ENCODE peak calls at places on chromosomes 6 and 20, in eight cellular contexts. One of them, this sample, is unnamed.

GRCh38 chr20:3875378-3875974 is 13.7 kb upstream of the PANK2 start:
- DNase-seq in activated T-helper 2 cell treated with anti-CD3 and anti-CD28 coated beads, Interferon-gamma antibody, Interleukin-2, Interleukin-4, amounts not matched to agents 10 μg/mL and 5 μg/mL and 100 μg/mL, durations not matched to agents 14 hours and 24 hours and 36 hours: no peak
- DNase-seq in GM23248: no peak
- DNase-seq in choroid plexus epithelial cell: no peak
- DNase-seq in neural crest cell: no peak
- DNase-seq in cardiac muscle cell: no peak
- DNase-seq in iris pigment epithelial cell: no peak
- DNase-seq in NCI-H69: no peak
- DNase-seq in this sample: no peak

GRCh38 chr6:300026-300425 is 7.7 kb downstream of the DUSP22 start:
- DNase-seq in NCI-H69: no peak
- DNase-seq in activated T-helper 2 cell treated with anti-CD3 and anti-CD28 coated beads, Interferon-gamma antibody, Interleukin-2, Interleukin-4, amounts not matched to agents 10 μg/mL and 5 μg/mL and 100 μg/mL, durations not matched to agents 14 hours and 24 hours and 36 hours: no peak
- DNase-seq in iris pigment epithelial cell: no peak
- DNase-seq in choroid plexus epithelial cell: no peak
- DNase-seq in GM23248: no peak
- DNase-seq in neural crest cell: no peak
- DNase-seq in cardiac muscle cell: no peak
- DNase-seq in this sample: no peak

GRCh38 chr6:4185419-4185818 is 50.0 kb upstream of the ECI2 start:
- DNase-seq in iris pigment epithelial cell: no peak
- DNase-seq in choroid plexus epithelial cell: peak; percentile 12
- DNase-seq in NCI-H69: no peak
- DNase-seq in activated T-helper 2 cell treated with anti-CD3 and anti-CD28 coated beads, Interferon-gamma antibody, Interleukin-2, Interleukin-4, amounts not matched to agents 10 μg/mL and 5 μg/mL and 100 μg/mL, durations not matched to agents 14 hours and 24 hours and 36 hours: no peak
- DNase-seq in GM23248: no peak
- DNase-seq in neural crest cell: no peak
- DNase-seq in cardiac muscle cell: no peak
- DNase-seq in this sample: no peak

GRCh38 chr20:1336699-1337387 is 7.9 kb upstream of the SDCBP2 start:
- DNase-seq in choroid plexus epithelial cell: no peak
- DNase-seq in NCI-H69: peak; percentile 62
- DNase-seq in neural crest cell: no peak
- DNase-seq in activated T-helper 2 cell treated with anti-CD3 and anti-CD28 coated beads, Interferon-gamma antibody, Interleukin-2, Interleukin-4, amounts not matched to agents 10 μg/mL and 5 μg/mL and 100 μg/mL, durations not matched to agents 14 hours and 24 hours and 36 hours: peak; percentile 8
- DNase-seq in iris pigment epithelial cell: peak; percentile 33
- DNase-seq in GM23248: peak; percentile 56
- DNase-seq in cardiac muscle cell: no peak
- DNase-seq in this sample: peak; percentile 73

GRCh38 chr20:15895126-15895525 is 678.1 kb downstream of the KIF16B start:
- DNase-seq in neural crest cell: no peak
- DNase-seq in choroid plexus epithelial cell: no peak
- DNase-seq in cardiac muscle cell: no peak
- DNase-seq in activated T-helper 2 cell treated with anti-CD3 and anti-CD28 coated beads, Interferon-gamma antibody, Interleukin-2, Interleukin-4, amounts not matched to agents 10 μg/mL and 5 μg/mL and 100 μg/mL, durations not matched to agents 14 hours and 24 hours and 36 hours: no peak
- DNase-seq in NCI-H69: no peak
- DNase-seq in iris pigment epithelial cell: no peak
- DNase-seq in GM23248: peak; percentile 18
- DNase-seq in this sample: no peak

GRCh38 chr20:45853484-45853883 is 3.7 kb downstream of the ACOT8 start:
- DNase-seq in iris pigment epithelial cell: no peak
- DNase-seq in activated T-helper 2 cell treated with anti-CD3 and anti-CD28 coated beads, Interferon-gamma antibody, Interleukin-2, Interleukin-4, amounts not matched to agents 10 μg/mL and 5 μg/mL and 100 μg/mL, durations not matched to agents 14 hours and 24 hours and 36 hours: no peak
- DNase-seq in cardiac muscle cell: no peak
- DNase-seq in neural crest cell: no peak
- DNase-seq in NCI-H69: no peak
- DNase-seq in GM23248: no peak
- DNase-seq in choroid plexus epithelial cell: no peak
- DNase-seq in this sample: no peak

GRCh38 chr20:4544765-4545164 is 176.9 kb upstream of the PRND start:
- DNase-seq in cardiac muscle cell: no peak
- DNase-seq in activated T-helper 2 cell treated with anti-CD3 and anti-CD28 coated beads, Interferon-gamma antibody, Interleukin-2, Interleukin-4, amounts not matched to agents 10 μg/mL and 5 μg/mL and 100 μg/mL, durations not matched to agents 14 hours and 24 hours and 36 hours: no peak
- DNase-seq in NCI-H69: no peak
- DNase-seq in choroid plexus epithelial cell: peak; percentile 47
- DNase-seq in neural crest cell: no peak
- DNase-seq in GM23248: peak; percentile 82
- DNase-seq in iris pigment epithelial cell: peak; percentile 84
- DNase-seq in this sample: peak; percentile 38

GRCh38 chr20:9186396-9186795 is 117.5 kb downstream of the PLCB4 start:
- DNase-seq in iris pigment epithelial cell: no peak
- DNase-seq in neural crest cell: no peak
- DNase-seq in choroid plexus epithelial cell: no peak
- DNase-seq in NCI-H69: peak; percentile 74
- DNase-seq in GM23248: no peak
- DNase-seq in activated T-helper 2 cell treated with anti-CD3 and anti-CD28 coated beads, Interferon-gamma antibody, Interleukin-2, Interleukin-4, amounts not matched to agents 10 μg/mL and 5 μg/mL and 100 μg/mL, durations not matched to agents 14 hours and 24 hours and 36 hours: no peak
- DNase-seq in cardiac muscle cell: no peak
- DNase-seq in this sample: no peak

GRCh38 chr6:1399085-1399780 is 9.9 kb downstream of the FOXF2 start:
- DNase-seq in activated T-helper 2 cell treated with anti-CD3 and anti-CD28 coated beads, Interferon-gamma antibody, Interleukin-2, Interleukin-4, amounts not matched to agents 10 μg/mL and 5 μg/mL and 100 μg/mL, durations not matched to agents 14 hours and 24 hours and 36 hours: no peak
- DNase-seq in cardiac muscle cell: no peak
- DNase-seq in GM23248: no peak
- DNase-seq in NCI-H69: no peak
- DNase-seq in neural crest cell: no peak
- DNase-seq in iris pigment epithelial cell: no peak
- DNase-seq in choroid plexus epithelial cell: no peak
- DNase-seq in this sample: no peak

GRCh38 chr20:35561268-35561667 is 19.4 kb downstream of the ERGIC3 start:
- DNase-seq in neural crest cell: peak; percentile 34
- DNase-seq in iris pigment epithelial cell: peak; percentile 59
- DNase-seq in activated T-helper 2 cell treated with anti-CD3 and anti-CD28 coated beads, Interferon-gamma antibody, Interleukin-2, Interleukin-4, amounts not matched to agents 10 μg/mL and 5 μg/mL and 100 μg/mL, durations not matched to agents 14 hours and 24 hours and 36 hours: no peak
- DNase-seq in choroid plexus epithelial cell: peak; percentile 64
- DNase-seq in cardiac muscle cell: peak; percentile 74
- DNase-seq in GM23248: peak; percentile 71
- DNase-seq in NCI-H69: peak; percentile 60
- DNase-seq in this sample: peak; percentile 27

GRCh38 chr6:37777272-37777736 is 42.2 kb upstream of the ZFAND3 start:
- DNase-seq in cardiac muscle cell: peak; percentile 44
- DNase-seq in activated T-helper 2 cell treated with anti-CD3 and anti-CD28 coated beads, Interferon-gamma antibody, Interleukin-2, Interleukin-4, amounts not matched to agents 10 μg/mL and 5 μg/mL and 100 μg/mL, durations not matched to agents 14 hours and 24 hours and 36 hours: no peak
- DNase-seq in GM23248: no peak
- DNase-seq in neural crest cell: no peak
- DNase-seq in choroid plexus epithelial cell: peak; percentile 69
- DNase-seq in iris pigment epithelial cell: peak; percentile 17
- DNase-seq in NCI-H69: peak; percentile 58
- DNase-seq in this sample: no peak

GRCh38 chr6:153537422-153537821 is 406.3 kb upstream of the RGS17 start:
- DNase-seq in GM23248: peak; percentile 11
- DNase-seq in activated T-helper 2 cell treated with anti-CD3 and anti-CD28 coated beads, Interferon-gamma antibody, Interleukin-2, Interleukin-4, amounts not matched to agents 10 μg/mL and 5 μg/mL and 100 μg/mL, durations not matched to agents 14 hours and 24 hours and 36 hours: no peak
- DNase-seq in choroid plexus epithelial cell: no peak
- DNase-seq in iris pigment epithelial cell: peak; percentile 17
- DNase-seq in NCI-H69: no peak
- DNase-seq in neural crest cell: no peak
- DNase-seq in cardiac muscle cell: no peak
- DNase-seq in this sample: no peak

GRCh38 chr6:144330588-144330987 is 45.5 kb downstream of the UTRN start:
- DNase-seq in neural crest cell: no peak
- DNase-seq in cardiac muscle cell: no peak
- DNase-seq in GM23248: no peak
- DNase-seq in iris pigment epithelial cell: no peak
- DNase-seq in activated T-helper 2 cell treated with anti-CD3 and anti-CD28 coated beads, Interferon-gamma antibody, Interleukin-2, Interleukin-4, amounts not matched to agents 10 μg/mL and 5 μg/mL and 100 μg/mL, durations not matched to agents 14 hours and 24 hours and 36 hours: no peak
- DNase-seq in NCI-H69: no peak
- DNase-seq in choroid plexus epithelial cell: no peak
- DNase-seq in this sample: no peak

GRCh38 chr20:61442075-61442670 is 190.1 kb downstream of the CDH4 start:
- DNase-seq in neural crest cell: no peak
- DNase-seq in iris pigment epithelial cell: peak; percentile 8
- DNase-seq in activated T-helper 2 cell treated with anti-CD3 and anti-CD28 coated beads, Interferon-gamma antibody, Interleukin-2, Interleukin-4, amounts not matched to agents 10 μg/mL and 5 μg/mL and 100 μg/mL, durations not matched to agents 14 hours and 24 hours and 36 hours: no peak
- DNase-seq in NCI-H69: no peak
- DNase-seq in GM23248: no peak
- DNase-seq in choroid plexus epithelial cell: peak; percentile 61
- DNase-seq in cardiac muscle cell: no peak
- DNase-seq in this sample: no peak

GRCh38 chr6:52788478-52788877 is 15.1 kb downstream of the GSTA1 start:
- DNase-seq in choroid plexus epithelial cell: no peak
- DNase-seq in NCI-H69: peak; percentile 11
- DNase-seq in neural crest cell: no peak
- DNase-seq in activated T-helper 2 cell treated with anti-CD3 and anti-CD28 coated beads, Interferon-gamma antibody, Interleukin-2, Interleukin-4, amounts not matched to agents 10 μg/mL and 5 μg/mL and 100 μg/mL, durations not matched to agents 14 hours and 24 hours and 36 hours: no peak
- DNase-seq in cardiac muscle cell: no peak
- DNase-seq in iris pigment epithelial cell: no peak
- DNase-seq in GM23248: peak; percentile 9
- DNase-seq in this sample: no peak

GRCh38 chr6:167671977-167672687 is 154.6 kb upstream of the AFDN start:
- DNase-seq in choroid plexus epithelial cell: no peak
- DNase-seq in activated T-helper 2 cell treated with anti-CD3 and anti-CD28 coated beads, Interferon-gamma antibody, Interleukin-2, Interleukin-4, amounts not matched to agents 10 μg/mL and 5 μg/mL and 100 μg/mL, durations not matched to agents 14 hours and 24 hours and 36 hours: no peak
- DNase-seq in NCI-H69: no peak
- DNase-seq in iris pigment epithelial cell: no peak
- DNase-seq in GM23248: no peak
- DNase-seq in cardiac muscle cell: no peak
- DNase-seq in neural crest cell: no peak
- DNase-seq in this sample: no peak

GRCh38 chr6:85464260-85464644 is 14.4 kb downstream of the NT5E start:
- DNase-seq in neural crest cell: no peak
- DNase-seq in cardiac muscle cell: no peak
- DNase-seq in choroid plexus epithelial cell: peak; percentile 98
- DNase-seq in NCI-H69: no peak
- DNase-seq in GM23248: peak; percentile 99
- DNase-seq in activated T-helper 2 cell treated with anti-CD3 and anti-CD28 coated beads, Interferon-gamma antibody, Interleukin-2, Interleukin-4, amounts not matched to agents 10 μg/mL and 5 μg/mL and 100 μg/mL, durations not matched to agents 14 hours and 24 hours and 36 hours: no peak
- DNase-seq in iris pigment epithelial cell: peak; percentile 98
- DNase-seq in this sample: peak; percentile 97

GRCh38 chr20:49866051-49866450 is 49.3 kb downstream of the SPATA2 start:
- DNase-seq in neural crest cell: no peak
- DNase-seq in GM23248: peak; percentile 88
- DNase-seq in cardiac muscle cell: no peak
- DNase-seq in iris pigment epithelial cell: peak; percentile 97
- DNase-seq in activated T-helper 2 cell treated with anti-CD3 and anti-CD28 coated beads, Interferon-gamma antibody, Interleukin-2, Interleukin-4, amounts not matched to agents 10 μg/mL and 5 μg/mL and 100 μg/mL, durations not matched to agents 14 hours and 24 hours and 36 hours: no peak
- DNase-seq in NCI-H69: no peak
- DNase-seq in choroid plexus epithelial cell: peak; percentile 62
- DNase-seq in this sample: peak; percentile 89